ENCODE peak calls at places on chromosomes 13 and 19, in six cellular contexts. W, V, B, I, O and U are unnamed samples.

GRCh38 chr13:44117351-44117750 is 237.6 kb downstream of the LACC1 start:
- DNase-seq in V (no peak), B (no peak), W (no peak), I (no peak), O (no peak), U (no peak)

GRCh38 chr13:36130542-36131214 is 504 bp downstream of the DCLK1 start:
- DNase-seq in V (no peak), I (peak), B (no peak), W (peak), O (no peak), U (peak)

GRCh38 chr13:43245374-43245964 is 222.1 kb downstream of the DNAJC15 start:
- DNase-seq in O (no peak), B (no peak), V (no peak), W (no peak), I (peak), U (no peak)

GRCh38 chr13:41178040-41178439 is 16.3 kb downstream of the KBTBD7 start:
- DNase-seq in B (peak), I (no peak), V (no peak), O (no peak), W (no peak), U (no peak)

GRCh38 chr13:76286178-76286577 is 600.0 kb downstream of the KCTD12 start:
- DNase-seq in V (no peak), O (no peak), W (no peak), I (no peak), B (no peak), U (no peak)

GRCh38 chr13:47707414-47707813 is 293.7 kb downstream of the SUCLA2 start:
- DNase-seq in B (no peak), O (no peak), V (no peak), I (no peak), W (no peak), U (no peak)

GRCh38 chr13:108425056-108425455 is 155.5 kb downstream of the TNFSF13B start:
- DNase-seq in B (peak), V (no peak), I (no peak), W (no peak), O (no peak), U (no peak)

GRCh38 chr13:49985129-49985528 is 11.7 kb upstream of the TRIM13 start:
- DNase-seq in W (no peak), I (no peak), B (no peak), O (no peak), V (no peak), U (no peak)

GRCh38 chr13:52130641-52131040 is 1.8 kb upstream of the NEK5 start:
- DNase-seq in V (no peak), W (no peak), B (no peak), O (no peak), I (no peak), U (no peak)

GRCh38 chr13:112842343-112842856 is 126.6 kb upstream of the MCF2L start:
- DNase-seq in B (no peak), I (peak), V (no peak), O (peak), W (no peak), U (no peak)

GRCh38 chr19:8096071-8096470 is 43.5 kb downstream of the CCL25 start:
- DNase-seq in B (no peak), I (no peak), V (no peak), O (no peak), W (no peak), U (peak)

GRCh38 chr19:46471778-46472543 is 598 bp upstream of the PNMA8A start:
- DNase-seq in I (peak), B (no peak), W (no peak), V (no peak), O (no peak), U (no peak)
- H3K4me3 ChIP-seq in I (peak), B (peak), W (peak), V (no peak), O (peak), U (peak)

GRCh38 chr13:46179576-46180368 is 2.2 kb downstream of the LCP1 start:
- DNase-seq in B (no peak), V (peak), O (peak), W (no peak), I (no peak), U (peak)

GRCh38 chr13:46178143-46178542 is 3.8 kb downstream of the LCP1 start:
- DNase-seq in O (no peak), V (no peak), I (no peak), B (no peak), W (no peak), U (no peak)

GRCh38 chr13:46173656-46174055 is 8.3 kb downstream of the LCP1 start:
- DNase-seq in O (no peak), W (no peak), V (peak), B (no peak), I (no peak), U (no peak)

GRCh38 chr13:46178821-46179220 is 3.2 kb downstream of the LCP1 start:
- DNase-seq in W (no peak), V (no peak), B (no peak), O (no peak), I (no peak), U (no peak)

DNA sequence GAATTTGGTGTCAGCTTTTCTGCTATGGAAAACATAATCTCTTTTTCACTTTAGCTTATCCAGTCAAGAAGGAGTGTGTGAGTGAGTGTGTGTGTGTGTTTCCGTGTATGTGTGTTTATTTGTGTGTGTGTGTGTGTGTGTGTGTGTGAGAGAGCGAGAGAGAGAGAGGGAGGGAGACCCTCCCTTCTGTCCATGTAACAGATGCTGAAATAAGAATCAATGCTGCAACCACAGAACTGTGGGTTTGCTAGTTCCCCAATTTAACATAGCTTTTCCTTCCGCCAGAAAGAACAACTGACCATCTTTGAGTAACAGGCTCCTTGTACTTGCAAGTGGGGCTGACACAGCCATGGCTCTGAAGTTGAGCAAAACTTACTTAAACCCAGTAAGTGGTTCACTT is 5.2 kb downstream of the LCP1 start:
- DNase-seq in W (no peak), B (no peak), I (no peak), O (no peak), V (no peak), U (no peak)
- H3K4me3 ChIP-seq in W (no peak), B (no peak), I (no peak), O (no peak), V (peak), U (peak)

GRCh38 chr19:12886943-12887747 is at the start of gene KLF1:
- DNase-seq in B (no peak), V (no peak), W (no peak), I (peak), O (no peak), U (no peak)
- H3K4me3 ChIP-seq in B (no peak), V (no peak), W (peak), I (no peak), O (peak), U (peak)

GRCh38 chr19:49907745-49908446 is 11.2 kb upstream of the IL4I1 start:
- DNase-seq in V (no peak), I (peak), B (no peak), O (no peak), W (no peak), U (no peak)

GRCh38 chr19:49912965-49913685 is 15.9 kb upstream of the ATF5 start:
- DNase-seq in I (peak), V (no peak), O (no peak), W (no peak), B (no peak), U (no peak)

GRCh38 chr19:49911381-49912145 is 14.9 kb upstream of the IL4I1 start:
- DNase-seq in I (peak), W (no peak), V (no peak), O (no peak), B (no peak), U (no peak)

GRCh38 chr19:49908480-49909420 is 12.1 kb upstream of the IL4I1 start:
- DNase-seq in I (peak), V (no peak), B (no peak), O (no peak), W (no peak), U (no peak)

GRCh38 chr19:49910179-49910578 is 13.5 kb upstream of the IL4I1 start:
- DNase-seq in V (no peak), W (no peak), B (no peak), I (peak), O (no peak), U (no peak)
- H3K4me3 ChIP-seq in V (no peak), W (no peak), B (no peak), I (no peak), O (no peak), U (no peak)